ENCODE peak calls at places on chromosomes 13 and 19, in four cellular contexts. One of them, this sample, is unnamed.

GRCh38 chr13:74070065-74070464 is 64.1 kb downstream of the KLF12 start:
- DNase-seq in astrocyte of the spinal cord: no peak
- DNase-seq in mammary epithelial cell: no peak
- DNase-seq in cardiac fibroblast: no peak
- DNase-seq in this sample: no peak

GRCh38 chr19:4327252-4327876 is 11.3 kb downstream of the STAP2 start:
- DNase-seq in astrocyte of the spinal cord: peak; percentile 63
- DNase-seq in mammary epithelial cell: no peak
- DNase-seq in cardiac fibroblast: peak; percentile 46
- DNase-seq in this sample: no peak

GRCh38 chr19:50723069-50723468 is at the start of gene CLEC11A:
- DNase-seq in astrocyte of the spinal cord: peak; percentile 41
- DNase-seq in mammary epithelial cell: no peak
- DNase-seq in cardiac fibroblast: peak; percentile 61
- DNase-seq in this sample: peak; percentile 83

GRCh38 chr13:102799544-102800144 is 725 bp downstream of the BIVM start:
- DNase-seq in astrocyte of the spinal cord: peak; percentile 21
- DNase-seq in mammary epithelial cell: peak; percentile 41
- DNase-seq in cardiac fibroblast: peak; percentile 39
- DNase-seq in this sample: no peak

GRCh38 chr13:46753917-46754316 is 43.0 kb downstream of the ESD start:
- DNase-seq in astrocyte of the spinal cord: no peak
- DNase-seq in mammary epithelial cell: no peak
- DNase-seq in cardiac fibroblast: no peak
- DNase-seq in this sample: no peak

GRCh38 chr13:40790232-40790631 is 821 bp downstream of the SLC25A15 start:
- DNase-seq in astrocyte of the spinal cord: no peak
- DNase-seq in mammary epithelial cell: no peak
- DNase-seq in cardiac fibroblast: no peak
- DNase-seq in this sample: no peak

GRCh38 chr13:101751488-101751887 is 299.0 kb downstream of the ITGBL1 start:
- DNase-seq in astrocyte of the spinal cord: peak; percentile 70
- DNase-seq in mammary epithelial cell: peak; percentile 66
- DNase-seq in cardiac fibroblast: peak; percentile 95
- DNase-seq in this sample: peak; percentile 82

GRCh38 chr13:97308735-97309429 is 86.7 kb downstream of the MBNL2 start:
- DNase-seq in astrocyte of the spinal cord: no peak
- DNase-seq in mammary epithelial cell: peak; percentile 47
- DNase-seq in cardiac fibroblast: peak; percentile 33
- DNase-seq in this sample: peak; percentile 55

GRCh38 chr19:31591258-31591657 is 242.0 kb upstream of the TSHZ3 start:
- DNase-seq in astrocyte of the spinal cord: no peak
- DNase-seq in mammary epithelial cell: peak; percentile 34
- DNase-seq in cardiac fibroblast: no peak
- DNase-seq in this sample: no peak

GRCh38 chr13:41457589-41458186 is 338 bp downstream of the RGCC start:
- DNase-seq in astrocyte of the spinal cord: no peak
- DNase-seq in mammary epithelial cell: no peak
- DNase-seq in cardiac fibroblast: no peak
- DNase-seq in this sample: no peak

GRCh38 chr19:18191640-18192062 is 1.4 kb upstream of the MPV17L2 start:
- DNase-seq in astrocyte of the spinal cord: no peak
- DNase-seq in mammary epithelial cell: peak; percentile 92
- DNase-seq in cardiac fibroblast: no peak
- DNase-seq in this sample: no peak

GRCh38 chr19:54114340-54114826 is 1.1 kb downstream of the TFPT start:
- DNase-seq in astrocyte of the spinal cord: peak; percentile 20
- DNase-seq in mammary epithelial cell: no peak
- DNase-seq in cardiac fibroblast: peak; percentile 35
- DNase-seq in this sample: no peak

GRCh38 chr19:8438236-8438635 is 6.5 kb upstream of the HNRNPM start:
- DNase-seq in astrocyte of the spinal cord: no peak
- DNase-seq in mammary epithelial cell: no peak
- DNase-seq in cardiac fibroblast: no peak
- DNase-seq in this sample: no peak

GRCh38 chr13:36131215-36131930 is at the start of gene DCLK1:
- DNase-seq in astrocyte of the spinal cord: peak; percentile 66
- DNase-seq in mammary epithelial cell: peak; percentile 26
- DNase-seq in cardiac fibroblast: peak; percentile 43
- DNase-seq in this sample: no peak

GRCh38 chr13:75430618-75431209 is 51.3 kb downstream of the TBC1D4 start:
- DNase-seq in astrocyte of the spinal cord: no peak
- DNase-seq in mammary epithelial cell: no peak
- DNase-seq in cardiac fibroblast: no peak
- DNase-seq in this sample: no peak

GRCh38 chr13:33207616-33207964 is 78.0 kb downstream of the STARD13 start:
- DNase-seq in astrocyte of the spinal cord: peak; percentile 80
- DNase-seq in mammary epithelial cell: peak; percentile 80
- DNase-seq in cardiac fibroblast: peak; percentile 94
- DNase-seq in this sample: peak; percentile 75

GRCh38 chr19:17346109-17346671 is 8.8 kb downstream of the GTPBP3 start:
- DNase-seq in astrocyte of the spinal cord: peak; percentile 64
- DNase-seq in mammary epithelial cell: peak; percentile 51
- DNase-seq in cardiac fibroblast: peak; percentile 73
- DNase-seq in this sample: peak; percentile 38

GRCh38 chr13:80342541-80343371 is 1.8 kb upstream of the SPRY2 start:
- DNase-seq in astrocyte of the spinal cord: peak; percentile 81
- DNase-seq in mammary epithelial cell: peak; percentile 75
- DNase-seq in cardiac fibroblast: peak; percentile 82
- DNase-seq in this sample: peak; percentile 67

GRCh38 chr13:110236831-110237261 is 70.1 kb downstream of the COL4A1 start:
- DNase-seq in astrocyte of the spinal cord: no peak
- DNase-seq in mammary epithelial cell: no peak
- DNase-seq in cardiac fibroblast: no peak
- DNase-seq in this sample: no peak

GRCh38 chr13:110758195-110758594 is 44.7 kb downstream of the ING1 start:
- DNase-seq in astrocyte of the spinal cord: peak; percentile 5
- DNase-seq in mammary epithelial cell: peak; percentile 19
- DNase-seq in cardiac fibroblast: peak; percentile 58
- DNase-seq in this sample: peak; percentile 59

GRCh38 chr13:63184693-63185092 is 1769.0 kb upstream of the PCDH20 start:
- DNase-seq in astrocyte of the spinal cord: peak; percentile 87
- DNase-seq in mammary epithelial cell: no peak
- DNase-seq in cardiac fibroblast: peak; percentile 69
- DNase-seq in this sample: no peak

GRCh38 chr19:52981329-52981728 is 18.6 kb upstream of the ZNF816 start:
- DNase-seq in astrocyte of the spinal cord: no peak
- DNase-seq in mammary epithelial cell: no peak
- DNase-seq in cardiac fibroblast: no peak
- DNase-seq in this sample: no peak

GRCh38 chr13:28434934-28435333 is 60.0 kb downstream of the FLT1 start:
- DNase-seq in astrocyte of the spinal cord: no peak
- DNase-seq in mammary epithelial cell: no peak
- DNase-seq in cardiac fibroblast: peak; percentile 6
- DNase-seq in this sample: no peak

GRCh38 chr13:91326156-91326555 is 21.3 kb upstream of the MIR17HG start:
- DNase-seq in astrocyte of the spinal cord: no peak
- DNase-seq in mammary epithelial cell: no peak
- DNase-seq in cardiac fibroblast: no peak
- DNase-seq in this sample: no peak

GRCh38 chr19:37885392-37885791 is 21.0 kb downstream of the WDR87 start:
- DNase-seq in astrocyte of the spinal cord: no peak
- DNase-seq in mammary epithelial cell: no peak
- DNase-seq in cardiac fibroblast: no peak
- DNase-seq in this sample: no peak
- TF ChIP-seq CTCF in astrocyte of the spinal cord: no peak
- TF ChIP-seq CTCF in mammary epithelial cell: no peak
- TF ChIP-seq CTCF in cardiac fibroblast: no peak
- TF ChIP-seq CTCF in this sample: peak; percentile 31

GRCh38 chr13:23348270-23349126 is 85.0 kb downstream of the SACS start:
- DNase-seq in astrocyte of the spinal cord: no peak
- DNase-seq in mammary epithelial cell: no peak
- DNase-seq in cardiac fibroblast: peak; percentile 16
- DNase-seq in this sample: no peak
- TF ChIP-seq CTCF in astrocyte of the spinal cord: no peak
- TF ChIP-seq CTCF in mammary epithelial cell: no peak
- TF ChIP-seq CTCF in cardiac fibroblast: no peak
- TF ChIP-seq CTCF in this sample: no peak

GRCh38 chr13:112969692-112970338 is 801 bp downstream of the MCF2L start:
- DNase-seq in astrocyte of the spinal cord: no peak
- DNase-seq in mammary epithelial cell: no peak
- DNase-seq in cardiac fibroblast: no peak
- DNase-seq in this sample: no peak

GRCh38 chr13:112967666-112968379 is 1.2 kb upstream of the MCF2L start:
- DNase-seq in astrocyte of the spinal cord: no peak
- DNase-seq in mammary epithelial cell: peak; percentile 35
- DNase-seq in cardiac fibroblast: no peak
- DNase-seq in this sample: no peak

GRCh38 chr13:112970552-112971287 is 1.7 kb downstream of the MCF2L start:
- DNase-seq in astrocyte of the spinal cord: no peak
- DNase-seq in mammary epithelial cell: no peak
- DNase-seq in cardiac fibroblast: no peak
- DNase-seq in this sample: no peak

GRCh38 chr13:112968380-112968909 is 569 bp upstream of the MCF2L start:
- DNase-seq in astrocyte of the spinal cord: no peak
- DNase-seq in mammary epithelial cell: no peak
- DNase-seq in cardiac fibroblast: no peak
- DNase-seq in this sample: no peak

DNA sequence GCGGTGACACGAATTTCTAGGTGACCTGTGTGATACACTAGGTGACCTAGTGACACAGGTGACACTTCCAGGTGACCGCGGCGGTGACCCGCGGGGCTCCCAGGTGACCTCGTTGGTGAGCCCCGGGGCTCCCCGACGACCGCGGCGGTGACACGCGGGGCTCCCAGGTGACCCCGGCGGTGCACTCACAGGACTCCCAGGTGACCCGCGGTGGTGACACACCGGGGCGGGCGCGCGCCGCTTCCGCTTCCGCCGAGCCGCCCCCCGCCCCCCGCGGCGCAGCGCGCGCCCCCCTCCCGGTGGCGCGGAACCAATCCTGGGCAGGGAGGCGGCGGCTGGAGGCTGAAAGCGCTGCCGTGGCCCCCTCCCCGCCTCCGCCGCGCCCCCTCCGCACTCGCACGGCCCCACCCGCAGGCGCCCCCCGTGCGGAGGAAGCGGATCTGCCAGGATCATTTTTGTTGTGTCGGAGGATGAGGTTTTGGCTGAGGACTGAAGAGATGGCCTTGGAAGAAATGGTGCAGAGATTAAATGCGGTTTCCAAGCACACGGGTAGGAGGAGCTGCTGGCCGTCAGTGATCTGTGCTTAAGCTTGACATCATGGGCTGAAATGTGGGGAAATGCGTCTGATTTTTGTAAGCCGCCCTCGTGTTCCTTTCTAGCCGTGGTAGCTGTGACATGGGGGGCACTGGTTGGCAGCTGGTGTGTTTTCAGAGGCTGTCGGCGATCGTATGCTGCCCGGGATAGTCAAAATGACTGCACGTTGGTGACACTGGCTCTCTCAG is at the start of gene MCF2L:
- DNase-seq in astrocyte of the spinal cord: peak; percentile 8
- DNase-seq in mammary epithelial cell: no peak
- DNase-seq in cardiac fibroblast: peak; percentile 42
- DNase-seq in this sample: no peak
- TF ChIP-seq CTCF in astrocyte of the spinal cord: no peak
- TF ChIP-seq CTCF in mammary epithelial cell: no peak
- TF ChIP-seq CTCF in cardiac fibroblast: peak; percentile 14
- TF ChIP-seq CTCF in this sample: no peak

DNA sequence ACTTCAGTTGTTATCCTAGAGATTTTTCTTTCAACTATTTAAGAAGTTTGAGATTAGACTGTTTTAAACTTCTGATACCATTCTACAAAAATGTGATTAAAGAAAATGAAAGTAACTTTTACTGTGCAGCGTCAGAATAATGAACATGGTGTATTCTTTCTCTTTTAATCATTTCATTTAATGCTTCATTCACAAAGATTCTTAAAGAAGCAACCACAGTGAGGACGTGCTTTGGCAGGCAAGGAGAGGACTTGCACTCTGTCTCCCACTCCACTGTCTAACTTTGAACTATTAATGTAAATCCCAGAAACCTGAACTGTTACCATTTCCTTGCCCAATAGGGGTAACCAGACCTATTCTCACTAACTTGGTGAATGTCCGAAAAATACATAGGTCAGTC is 137.0 kb downstream of the KCNRG start:
- DNase-seq in astrocyte of the spinal cord: peak; percentile 15
- DNase-seq in mammary epithelial cell: no peak
- DNase-seq in cardiac fibroblast: no peak
- DNase-seq in this sample: no peak
- TF ChIP-seq CTCF in astrocyte of the spinal cord: no peak
- TF ChIP-seq CTCF in mammary epithelial cell: no peak
- TF ChIP-seq CTCF in cardiac fibroblast: no peak
- TF ChIP-seq CTCF in this sample: no peak

GRCh38 chr19:46847528-46847927 is 3.1 kb downstream of the AP2S1 start:
- DNase-seq in astrocyte of the spinal cord: no peak
- DNase-seq in mammary epithelial cell: no peak
- DNase-seq in cardiac fibroblast: no peak
- DNase-seq in this sample: no peak

GRCh38 chr19:46848389-46848788 is 2.3 kb downstream of the AP2S1 start:
- DNase-seq in astrocyte of the spinal cord: no peak
- DNase-seq in mammary epithelial cell: no peak
- DNase-seq in cardiac fibroblast: no peak
- DNase-seq in this sample: no peak

GRCh38 chr19:46852830-46853229 is 2.2 kb upstream of the AP2S1 start:
- DNase-seq in astrocyte of the spinal cord: no peak
- DNase-seq in mammary epithelial cell: no peak
- DNase-seq in cardiac fibroblast: no peak
- DNase-seq in this sample: no peak

GRCh38 chr19:46849610-46850009 is 1.0 kb downstream of the AP2S1 start:
- DNase-seq in astrocyte of the spinal cord: no peak
- DNase-seq in mammary epithelial cell: no peak
- DNase-seq in cardiac fibroblast: no peak
- DNase-seq in this sample: no peak

GRCh38 chr19:46850228-46851203 is at the start of gene AP2S1:
- DNase-seq in astrocyte of the spinal cord: peak; percentile 99
- DNase-seq in mammary epithelial cell: peak; percentile 98
- DNase-seq in cardiac fibroblast: peak; percentile 100
- DNase-seq in this sample: peak; percentile 100
- TF ChIP-seq CTCF in astrocyte of the spinal cord: no peak
- TF ChIP-seq CTCF in mammary epithelial cell: no peak
- TF ChIP-seq CTCF in cardiac fibroblast: no peak
- TF ChIP-seq CTCF in this sample: no peak

GRCh38 chr13:82480415-82480814 is 1401.9 kb downstream of the SLITRK1 start:
- DNase-seq in astrocyte of the spinal cord: no peak
- DNase-seq in mammary epithelial cell: no peak
- DNase-seq in cardiac fibroblast: no peak
- DNase-seq in this sample: peak; percentile 11

DNA sequence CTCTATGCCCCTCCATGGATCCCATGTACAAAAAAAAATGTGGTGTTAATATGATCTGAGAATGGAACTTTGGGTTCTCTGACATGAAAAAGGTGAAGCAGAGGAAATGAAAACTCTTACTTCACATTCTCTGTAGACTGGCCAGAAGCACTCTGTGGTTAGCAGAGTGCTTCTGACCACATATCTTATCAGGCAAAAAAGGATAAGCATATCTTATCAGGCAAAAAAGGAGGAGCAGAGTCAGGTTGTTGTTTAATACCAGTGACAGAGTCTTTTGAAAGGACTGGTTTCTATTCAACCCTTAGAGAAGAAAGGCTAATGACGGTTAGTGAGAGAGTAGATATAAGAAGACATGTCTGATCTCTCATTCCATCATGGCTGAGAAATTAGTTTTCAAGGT is 1404.8 kb downstream of the SLITRK1 start:
- DNase-seq in astrocyte of the spinal cord: no peak
- DNase-seq in mammary epithelial cell: no peak
- DNase-seq in cardiac fibroblast: no peak
- DNase-seq in this sample: no peak
- TF ChIP-seq CTCF in astrocyte of the spinal cord: no peak
- TF ChIP-seq CTCF in mammary epithelial cell: no peak
- TF ChIP-seq CTCF in cardiac fibroblast: no peak
- TF ChIP-seq CTCF in this sample: no peak

This sample was measured in HFFc6.